ENCODE peak calls at places on chromosomes 16 and 17, in five cellular contexts. P, W, D, R and A are unnamed samples.

GRCh38 chr17:82280537-82280936 is 7.0 kb upstream of the CSNK1D start:
- DNase-seq in P (no peak), W (no peak), D (no peak), R (no peak), A (no peak)

GRCh38 chr16:11698271-11698689 is 30.0 kb downstream of the SNN start:
- DNase-seq in P (no peak), W (no peak), D (no peak), R (no peak), A (no peak)

GRCh38 chr17:41784207-41784744 is 2.2 kb downstream of the JUP start:
- DNase-seq in P (peak), W (no peak), D (no peak), R (no peak), A (no peak)

GRCh38 chr16:89695875-89696597 is 5.5 kb downstream of the SPATA2L start:
- DNase-seq in P (no peak), W (no peak), D (no peak), R (no peak), A (no peak)

GRCh38 chr17:49361129-49361901 is 735 bp downstream of the ZNF652 start:
- DNase-seq in P (peak), W (peak), D (peak), R (peak), A (no peak)

GRCh38 chr17:82023447-82024241 is 539 bp downstream of the LRRC45 start:
- DNase-seq in P (peak), W (peak), D (no peak), R (no peak), A (no peak)

GRCh38 chr16:76970087-76970744 is 220.8 kb upstream of the MON1B start:
- DNase-seq in P (peak), W (no peak), D (no peak), R (no peak), A (no peak)

GRCh38 chr16:89102035-89102776 is 8.6 kb downstream of the ACSF3 start:
- DNase-seq in P (no peak), W (no peak), D (no peak), R (no peak), A (no peak)

GRCh38 chr17:74361613-74362391 is at the start of gene BTBD17:
- DNase-seq in P (peak), W (peak), D (no peak), R (no peak), A (peak)

GRCh38 chr17:57259817-57260216 is 3.5 kb downstream of the MSI2 start:
- DNase-seq in P (no peak), W (peak), D (no peak), R (no peak), A (no peak)

GRCh38 chr16:81618661-81619060 is 160.4 kb upstream of the PLCG2 start:
- DNase-seq in P (no peak), W (no peak), D (no peak), R (no peak), A (no peak)